ENCODE peak calls at places on chromosomes 1 and 21, in five cellular contexts. H is AG10803, C is dermis blood vessel endothelial cell, X is BJ, R is breast epithelium. V is an unnamed sample.

GRCh38 chr1:3350441-3351261 is 103.8 kb upstream of the ARHGEF16 start:
- DNase-seq in R (no peak), X (no peak), H (no peak), C (no peak), V (no peak)

GRCh38 chr1:64507897-64508296 is 38.0 kb downstream of the CACHD1 start:
- DNase-seq in H (no peak), C (no peak), R (no peak), X (no peak), V (no peak)

GRCh38 chr1:185656663-185657062 is 77.5 kb upstream of the HMCN1 start:
- DNase-seq in R (no peak), H (no peak), X (no peak), C (no peak), V (no peak)

GRCh38 chr1:15760520-15761211 is 2.1 kb downstream of the FBLIM1 start:
- DNase-seq in C (peak; percentile 58), R (no peak), X (peak; percentile 24), H (peak; percentile 57), V (peak; percentile 81)

GRCh38 chr1:12095822-12096263 is 32.7 kb downstream of the TNFRSF8 start:
- DNase-seq in X (no peak), H (peak; percentile 25), R (no peak), C (no peak), V (peak; percentile 40)

GRCh38 chr1:108852541-108852940 is 4.4 kb downstream of the AKNAD1 start:
- DNase-seq in X (no peak), H (no peak), C (peak; percentile 27), R (no peak), V (no peak)

GRCh38 chr1:91546301-91546581 is 45.6 kb downstream of the CDC7 start:
- DNase-seq in X (no peak), C (no peak), R (no peak), H (no peak), V (no peak)

GRCh38 chr1:116909511-116910378 is at the start of gene PTGFRN:
- DNase-seq in C (peak; percentile 52), R (peak; percentile 48), H (peak; percentile 65), X (no peak), V (peak; percentile 65)

GRCh38 chr1:193489191-193489590 is 302.8 kb upstream of the B3GALT2 start:
- DNase-seq in C (no peak), R (no peak), X (no peak), H (no peak), V (no peak)

GRCh38 chr1:33237579-33237978 is 18.7 kb upstream of the ZNF362 start:
- DNase-seq in C (no peak), R (no peak), X (no peak), H (no peak), V (no peak)

GRCh38 chr21:43922949-43923348 is 57.9 kb downstream of the AGPAT3 start:
- DNase-seq in C (no peak), H (no peak), X (no peak), R (no peak), V (no peak)

GRCh38 chr1:171610385-171610784 is 11.7 kb upstream of the MYOCOS start:
- DNase-seq in C (no peak), X (no peak), R (no peak), H (peak; percentile 54), V (no peak)

GRCh38 chr1:217881131-217881543 is 250.0 kb downstream of the SPATA17 start:
- DNase-seq in C (no peak), R (no peak), H (peak; percentile 35), X (no peak), V (no peak)

GRCh38 chr1:154446292-154446691 is 41.1 kb downstream of the IL6R start:
- DNase-seq in X (peak; percentile 93), H (peak; percentile 97), R (no peak), C (peak; percentile 12), V (no peak)

GRCh38 chr1:197423006-197423405 is 155.0 kb downstream of the CRB1 start:
- DNase-seq in C (no peak), H (peak; percentile 6), X (peak; percentile 70), R (no peak), V (no peak)

GRCh38 chr1:150092180-150092791 is 24.7 kb downstream of the VPS45 start:
- DNase-seq in H (no peak), X (no peak), C (no peak), R (no peak), V (no peak)

GRCh38 chr1:210294991-210295773 is 33.5 kb upstream of the HHAT start:
- DNase-seq in H (peak; percentile 87), R (peak; percentile 25), C (no peak), X (peak; percentile 59), V (peak; percentile 96)

GRCh38 chr1:95974586-95974985 is 740.6 kb downstream of the RWDD3 start:
- DNase-seq in H (peak; percentile 41), R (no peak), C (no peak), X (no peak), V (no peak)

GRCh38 chr1:60765204-60765603 is 317.2 kb upstream of the NFIA start:
- DNase-seq in R (no peak), H (peak; percentile 16), X (no peak), C (peak; percentile 72), V (peak; percentile 52)

GRCh38 chr1:2612591-2613365 is 20.0 kb downstream of the MMEL1 start:
- DNase-seq in H (no peak), X (no peak), C (no peak), R (no peak), V (no peak)

GRCh38 chr1:221824025-221824424 is 82.1 kb upstream of the DUSP10 start:
- DNase-seq in H (peak; percentile 63), X (no peak), C (peak; percentile 90), R (no peak), V (no peak)

GRCh38 chr21:22710725-22711124 is 1712.5 kb downstream of the NCAM2 start:
- DNase-seq in C (peak; percentile 38), X (no peak), H (no peak), R (no peak), V (peak; percentile 80)

GRCh38 chr1:68495532-68495931 is 1.4 kb downstream of the DEPDC1 start:
- DNase-seq in R (no peak), H (peak; percentile 25), X (no peak), C (no peak), V (peak; percentile 7)

GRCh38 chr21:16695074-16695473 is 817.8 kb upstream of the CXADR start:
- DNase-seq in R (no peak), C (no peak), X (no peak), H (no peak), V (no peak)

GRCh38 chr1:178438432-178438831 is 58.3 kb downstream of the CLEC20A start:
- DNase-seq in H (peak; percentile 25), X (no peak), C (no peak), R (no peak), V (no peak)

GRCh38 chr1:22328331-22329170 is 123.1 kb upstream of the ZBTB40 start:
- DNase-seq in X (no peak), H (no peak), R (no peak), C (no peak), V (no peak)

GRCh38 chr1:213994888-213995287 is 7.1 kb downstream of the PROX1 start:
- DNase-seq in H (no peak), R (no peak), C (no peak), X (no peak), V (no peak)

GRCh38 chr1:27098447-27099153 is 56.3 kb downstream of the SLC9A1 start:
- DNase-seq in R (peak; percentile 83), C (no peak), H (peak; percentile 27), X (no peak), V (no peak)

GRCh38 chr1:32981003-32981909 is 16.6 kb upstream of the RNF19B start:
- DNase-seq in X (no peak), R (peak; percentile 73), H (peak; percentile 79), C (peak; percentile 96), V (peak; percentile 51)

V was measured in A673.